ENCODE peak calls at places on chromosomes 2 and 18, in nine cellular contexts. One of them, this sample, is unnamed.
A peak's percentile ranks its signal among the peaks of the same experiment; 100 is the strongest.

GRCh38 chr2:147030966-147031760 is 813.7 kb upstream of the ACVR2A start:
- DNase-seq in Caco-2: no peak
- DNase-seq in cerebellar cortex: no peak
- DNase-seq in fibroblast of pulmonary artery: peak; percentile 46
- DNase-seq in activated T-cell treated with anti-CD3 and anti-CD28 coated beads, Interleukin-2, amount 50 U/mL, for 72 hours: no peak
- DNase-seq in tibial nerve: no peak
- DNase-seq in neural progenitor cell: no peak
- DNase-seq in CD8-positive, alpha-beta memory T cell: no peak
- DNase-seq in hippocampal formation: no peak
- DNase-seq in this sample: peak; percentile 83

GRCh38 chr2:28901202-28901601 is 6.7 kb downstream of the WDR43 start:
- DNase-seq in Caco-2: no peak
- DNase-seq in cerebellar cortex: no peak
- DNase-seq in fibroblast of pulmonary artery: no peak
- DNase-seq in activated T-cell treated with anti-CD3 and anti-CD28 coated beads, Interleukin-2, amount 50 U/mL, for 72 hours: no peak
- DNase-seq in tibial nerve: no peak
- DNase-seq in neural progenitor cell: peak; percentile 23
- DNase-seq in CD8-positive, alpha-beta memory T cell: no peak
- DNase-seq in hippocampal formation: no peak
- DNase-seq in this sample: no peak

GRCh38 chr2:84388133-84388532 is 70.9 kb downstream of the SUCLG1 start:
- DNase-seq in Caco-2: no peak
- DNase-seq in cerebellar cortex: no peak
- DNase-seq in fibroblast of pulmonary artery: no peak
- DNase-seq in activated T-cell treated with anti-CD3 and anti-CD28 coated beads, Interleukin-2, amount 50 U/mL, for 72 hours: no peak
- DNase-seq in tibial nerve: no peak
- DNase-seq in neural progenitor cell: no peak
- DNase-seq in CD8-positive, alpha-beta memory T cell: no peak
- DNase-seq in hippocampal formation: no peak
- DNase-seq in this sample: no peak

GRCh38 chr18:76005632-76006031 is 489.4 kb downstream of the ZNF516 start:
- DNase-seq in Caco-2: no peak
- DNase-seq in cerebellar cortex: no peak
- DNase-seq in fibroblast of pulmonary artery: no peak
- DNase-seq in activated T-cell treated with anti-CD3 and anti-CD28 coated beads, Interleukin-2, amount 50 U/mL, for 72 hours: no peak
- DNase-seq in tibial nerve: no peak
- DNase-seq in neural progenitor cell: no peak
- DNase-seq in CD8-positive, alpha-beta memory T cell: no peak
- DNase-seq in hippocampal formation: no peak
- DNase-seq in this sample: peak; percentile 76

GRCh38 chr2:1140389-1141003 is 189.8 kb downstream of the SNTG2 start:
- DNase-seq in Caco-2: no peak
- DNase-seq in cerebellar cortex: peak; percentile 13
- DNase-seq in fibroblast of pulmonary artery: no peak
- DNase-seq in activated T-cell treated with anti-CD3 and anti-CD28 coated beads, Interleukin-2, amount 50 U/mL, for 72 hours: peak; percentile 66
- DNase-seq in tibial nerve: no peak
- DNase-seq in neural progenitor cell: peak; percentile 71
- DNase-seq in CD8-positive, alpha-beta memory T cell: no peak
- DNase-seq in hippocampal formation: no peak
- DNase-seq in this sample: peak; percentile 65

GRCh38 chr18:34956663-34957062 is 84.5 kb upstream of the MAPRE2 start:
- DNase-seq in Caco-2: no peak
- DNase-seq in cerebellar cortex: no peak
- DNase-seq in fibroblast of pulmonary artery: peak; percentile 21
- DNase-seq in activated T-cell treated with anti-CD3 and anti-CD28 coated beads, Interleukin-2, amount 50 U/mL, for 72 hours: no peak
- DNase-seq in tibial nerve: no peak
- DNase-seq in neural progenitor cell: no peak
- DNase-seq in CD8-positive, alpha-beta memory T cell: no peak
- DNase-seq in hippocampal formation: no peak
- DNase-seq in this sample: no peak

GRCh38 chr2:23453936-23454460 is 69.0 kb downstream of the KLHL29 start:
- DNase-seq in Caco-2: no peak
- DNase-seq in cerebellar cortex: no peak
- DNase-seq in fibroblast of pulmonary artery: no peak
- DNase-seq in activated T-cell treated with anti-CD3 and anti-CD28 coated beads, Interleukin-2, amount 50 U/mL, for 72 hours: no peak
- DNase-seq in tibial nerve: no peak
- DNase-seq in neural progenitor cell: peak; percentile 57
- DNase-seq in CD8-positive, alpha-beta memory T cell: no peak
- DNase-seq in hippocampal formation: no peak
- DNase-seq in this sample: peak; percentile 23

GRCh38 chr2:69177063-69177771 is 164.2 kb downstream of the ANTXR1 start:
- DNase-seq in Caco-2: peak; percentile 48
- DNase-seq in cerebellar cortex: no peak
- DNase-seq in fibroblast of pulmonary artery: peak; percentile 99
- DNase-seq in activated T-cell treated with anti-CD3 and anti-CD28 coated beads, Interleukin-2, amount 50 U/mL, for 72 hours: no peak
- DNase-seq in tibial nerve: peak; percentile 31
- DNase-seq in neural progenitor cell: peak; percentile 61
- DNase-seq in CD8-positive, alpha-beta memory T cell: no peak
- DNase-seq in hippocampal formation: no peak
- DNase-seq in this sample: peak; percentile 27

GRCh38 chr2:75432761-75433361 is 127.9 kb downstream of the EVA1A start:
- DNase-seq in Caco-2: no peak
- DNase-seq in cerebellar cortex: no peak
- DNase-seq in fibroblast of pulmonary artery: no peak
- DNase-seq in activated T-cell treated with anti-CD3 and anti-CD28 coated beads, Interleukin-2, amount 50 U/mL, for 72 hours: no peak
- DNase-seq in tibial nerve: no peak
- DNase-seq in neural progenitor cell: peak; percentile 75
- DNase-seq in CD8-positive, alpha-beta memory T cell: no peak
- DNase-seq in hippocampal formation: no peak
- DNase-seq in this sample: peak; percentile 37

GRCh38 chr2:120486946-120487345 is 141.0 kb downstream of the INHBB start:
- DNase-seq in Caco-2: no peak
- DNase-seq in cerebellar cortex: peak; percentile 4
- DNase-seq in fibroblast of pulmonary artery: no peak
- DNase-seq in activated T-cell treated with anti-CD3 and anti-CD28 coated beads, Interleukin-2, amount 50 U/mL, for 72 hours: no peak
- DNase-seq in tibial nerve: no peak
- DNase-seq in neural progenitor cell: no peak
- DNase-seq in CD8-positive, alpha-beta memory T cell: no peak
- DNase-seq in hippocampal formation: no peak
- DNase-seq in this sample: no peak

GRCh38 chr2:238290079-238290478 is 1.7 kb upstream of the PER2 start:
- DNase-seq in Caco-2: no peak
- DNase-seq in cerebellar cortex: no peak
- DNase-seq in fibroblast of pulmonary artery: peak; percentile 87
- DNase-seq in activated T-cell treated with anti-CD3 and anti-CD28 coated beads, Interleukin-2, amount 50 U/mL, for 72 hours: peak; percentile 15
- DNase-seq in tibial nerve: no peak
- DNase-seq in neural progenitor cell: peak; percentile 73
- DNase-seq in CD8-positive, alpha-beta memory T cell: peak; percentile 56
- DNase-seq in hippocampal formation: peak; percentile 24
- DNase-seq in this sample: peak; percentile 82

GRCh38 chr2:68750592-68751396 is 16.2 kb downstream of the ARHGAP25 start:
- DNase-seq in Caco-2: no peak
- DNase-seq in cerebellar cortex: no peak
- DNase-seq in fibroblast of pulmonary artery: no peak
- DNase-seq in activated T-cell treated with anti-CD3 and anti-CD28 coated beads, Interleukin-2, amount 50 U/mL, for 72 hours: peak; percentile 1
- DNase-seq in tibial nerve: no peak
- DNase-seq in neural progenitor cell: no peak
- DNase-seq in CD8-positive, alpha-beta memory T cell: no peak
- DNase-seq in hippocampal formation: no peak
- DNase-seq in this sample: no peak

GRCh38 chr2:32168513-32168912 is 2.8 kb downstream of the SLC30A6 start:
- DNase-seq in Caco-2: no peak
- DNase-seq in cerebellar cortex: no peak
- DNase-seq in fibroblast of pulmonary artery: no peak
- DNase-seq in activated T-cell treated with anti-CD3 and anti-CD28 coated beads, Interleukin-2, amount 50 U/mL, for 72 hours: no peak
- DNase-seq in tibial nerve: no peak
- DNase-seq in neural progenitor cell: peak; percentile 19
- DNase-seq in CD8-positive, alpha-beta memory T cell: no peak
- DNase-seq in hippocampal formation: no peak
- DNase-seq in this sample: no peak

GRCh38 chr2:236928353-236929153 is 157.1 kb upstream of the COPS8 start:
- DNase-seq in Caco-2: no peak
- DNase-seq in cerebellar cortex: no peak
- DNase-seq in fibroblast of pulmonary artery: no peak
- DNase-seq in activated T-cell treated with anti-CD3 and anti-CD28 coated beads, Interleukin-2, amount 50 U/mL, for 72 hours: no peak
- DNase-seq in tibial nerve: no peak
- DNase-seq in neural progenitor cell: no peak
- DNase-seq in CD8-positive, alpha-beta memory T cell: no peak
- DNase-seq in hippocampal formation: no peak
- DNase-seq in this sample: no peak

GRCh38 chr18:31189757-31190156 is 27.1 kb upstream of the DSC1 start:
- DNase-seq in Caco-2: no peak
- DNase-seq in cerebellar cortex: no peak
- DNase-seq in fibroblast of pulmonary artery: no peak
- DNase-seq in activated T-cell treated with anti-CD3 and anti-CD28 coated beads, Interleukin-2, amount 50 U/mL, for 72 hours: no peak
- DNase-seq in tibial nerve: no peak
- DNase-seq in neural progenitor cell: no peak
- DNase-seq in CD8-positive, alpha-beta memory T cell: no peak
- DNase-seq in hippocampal formation: no peak
- DNase-seq in this sample: no peak

GRCh38 chr2:57821085-57821484 is 225.5 kb upstream of the VRK2 start:
- DNase-seq in Caco-2: no peak
- DNase-seq in cerebellar cortex: no peak
- DNase-seq in fibroblast of pulmonary artery: no peak
- DNase-seq in activated T-cell treated with anti-CD3 and anti-CD28 coated beads, Interleukin-2, amount 50 U/mL, for 72 hours: no peak
- DNase-seq in tibial nerve: no peak
- DNase-seq in neural progenitor cell: no peak
- DNase-seq in CD8-positive, alpha-beta memory T cell: no peak
- DNase-seq in hippocampal formation: no peak
- DNase-seq in this sample: no peak